ENCODE peak calls at places on chromosomes 2 and 18, in four cellular contexts. A is WTC11, P is K562, H is HepG2. G is an unnamed sample.

GRCh38 chr18:34494359-34494696 is 215.8 kb upstream of the DTNA start:
- DNase-seq in P (no peak), H (peak), A (peak), G (peak)

GRCh38 chr2:206823178-206823577 is 57.8 kb downstream of the FASTKD2 start:
- DNase-seq in P (no peak), H (no peak), A (no peak), G (no peak)

GRCh38 chr2:170455617-170456426 is 259.3 kb upstream of the SP5 start:
- DNase-seq in A (no peak), P (no peak), H (peak), G (no peak)

GRCh38 chr2:165637396-165637795 is 156.7 kb downstream of the GALNT3 start:
- DNase-seq in A (no peak), H (no peak), P (no peak), G (no peak)

GRCh38 chr2:16666453-16666801 is 793 bp upstream of the CYRIA start:
- DNase-seq in H (no peak), A (peak), P (no peak), G (no peak)

GRCh38 chr2:201144101-201145051 is 28.4 kb downstream of the CFLAR start:
- DNase-seq in P (no peak), H (peak), A (no peak), G (no peak)

GRCh38 chr2:8193146-8193545 is 488.7 kb upstream of the ID2 start:
- DNase-seq in A (no peak), P (no peak), H (no peak), G (no peak)

GRCh38 chr2:171160119-171160629 is 519 bp downstream of the TLK1 start:
- DNase-seq in A (peak), P (peak), H (peak), G (peak)

GRCh38 chr2:214395040-214395439 is 15.8 kb upstream of the VWC2L start:
- DNase-seq in A (no peak), H (no peak), P (no peak), G (no peak)

GRCh38 chr2:13035866-13036265 is 319.1 kb downstream of the TRIB2 start:
- DNase-seq in H (no peak), A (no peak), P (no peak), G (no peak)

GRCh38 chr2:31580321-31581117 is at the start of gene SRD5A2:
- DNase-seq in H (no peak), A (peak), P (no peak), G (no peak)

GRCh38 chr2:216508229-216508628 is 9.6 kb downstream of the RPL37A start:
- DNase-seq in P (no peak), A (no peak), H (no peak), G (no peak)

GRCh38 chr2:10014418-10015190 is 28.7 kb upstream of the KLF11 start:
- DNase-seq in H (no peak), A (no peak), P (no peak), G (no peak)

GRCh38 chr2:216490061-216490460 is 8.6 kb upstream of the RPL37A start:
- DNase-seq in H (no peak), A (no peak), P (no peak), G (no peak)

GRCh38 chr2:13686262-13686661 is 946.3 kb upstream of the LRATD1 start:
- DNase-seq in A (no peak), P (no peak), H (no peak), G (no peak)

GRCh38 chr2:74583504-74583903 is 29.0 kb downstream of the DOK1 start:
- DNase-seq in P (no peak), A (no peak), H (peak), G (no peak)

GRCh38 chr18:8341481-8342230 is 267.6 kb upstream of the RAB12 start:
- DNase-seq in P (no peak), H (peak), A (no peak), G (no peak)

GRCh38 chr2:160429248-160430000 is 64.2 kb downstream of the RBMS1 start:
- DNase-seq in P (peak), A (no peak), H (peak), G (no peak)

GRCh38 chr2:42161444-42161843 is 7.7 kb upstream of the EML4 start:
- DNase-seq in A (no peak), P (no peak), H (no peak), G (no peak)

GRCh38 chr2:120761164-120761861 is 25.6 kb downstream of the GLI2 start:
- DNase-seq in A (peak), H (no peak), P (no peak), G (no peak)

GRCh38 chr2:84613082-84613481 is 96.8 kb downstream of the DNAH6 start:
- DNase-seq in H (peak), A (no peak), P (no peak), G (no peak)

GRCh38 chr2:152715854-152716428 is 1.3 kb downstream of the PRPF40A start:
- DNase-seq in A (peak), H (peak), P (no peak), G (peak)

GRCh38 chr18:49664086-49664890 is 102.4 kb downstream of the LIPG start:
- DNase-seq in A (peak), P (peak), H (no peak), G (no peak)

GRCh38 chr2:120482334-120482733 is 136.4 kb downstream of the INHBB start:
- DNase-seq in A (no peak), H (no peak), P (no peak), G (no peak)

GRCh38 chr2:951224-952006 is 766 bp downstream of the SNTG2 start:
- DNase-seq in H (no peak), A (peak), P (no peak), G (no peak)

GRCh38 chr2:188765522-188765921 is 208.7 kb upstream of the COL3A1 start:
- DNase-seq in A (peak), P (no peak), H (peak), G (peak)

GRCh38 chr18:45004531-45004930 is 323.8 kb downstream of the SETBP1 start:
- DNase-seq in A (no peak), P (no peak), H (no peak), G (no peak)

GRCh38 chr2:84280873-84281272 is 178.2 kb downstream of the SUCLG1 start:
- DNase-seq in A (no peak), H (no peak), P (no peak), G (no peak)

GRCh38 chr2:200223385-200223784 is 83.1 kb upstream of the SPATS2L start:
- DNase-seq in H (no peak), A (no peak), P (no peak), G (no peak)

GRCh38 chr2:128525653-128526052 is 207.0 kb upstream of the HS6ST1 start:
- DNase-seq in A (no peak), P (no peak), H (no peak), G (no peak)

GRCh38 chr2:126751477-126751876 is 95.5 kb downstream of the GYPC start:
- DNase-seq in A (no peak), H (no peak), P (no peak), G (no peak)

GRCh38 chr2:60313470-60314172 is 239.8 kb downstream of the BCL11A start:
- DNase-seq in A (no peak), H (no peak), P (no peak), G (no peak)

GRCh38 chr2:138059487-138059886 is 95.2 kb downstream of the HNMT start:
- DNase-seq in H (no peak), A (no peak), P (no peak), G (no peak)

GRCh38 chr2:189232759-189233406 is 53.3 kb upstream of the COL5A2 start:
- DNase-seq in H (no peak), A (no peak), P (no peak), G (no peak)

DNA sequence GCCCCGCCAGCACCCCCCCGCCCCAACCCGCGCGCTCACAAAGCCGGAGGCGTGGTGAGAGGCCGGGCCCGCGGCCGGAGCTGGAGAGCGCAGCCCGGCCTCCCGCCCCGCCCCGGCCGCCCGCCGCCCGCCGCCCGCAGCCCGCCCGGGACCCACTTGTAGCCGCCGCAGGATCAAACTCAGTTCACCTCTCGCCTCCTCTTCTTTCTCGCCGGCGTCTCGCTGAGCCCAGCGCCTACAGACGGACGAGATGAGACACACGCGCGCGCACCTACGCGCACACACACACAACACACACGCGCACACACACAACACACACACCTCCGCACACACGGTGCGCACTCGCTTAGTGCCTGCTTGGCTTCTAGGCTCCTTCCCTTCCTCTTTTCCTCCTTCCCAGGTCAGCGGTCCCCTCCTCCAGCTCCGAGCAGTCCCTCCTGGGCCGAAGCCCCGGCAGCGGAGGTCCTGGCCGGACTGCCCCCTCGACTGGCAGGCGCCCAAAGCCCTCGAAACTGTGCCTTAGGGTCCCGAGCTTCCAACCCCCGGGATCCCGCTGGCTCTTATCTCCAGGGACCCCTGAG is 1.4 kb upstream of the CYP26B1 start:
- DNase-seq in A (peak), P (peak), H (no peak), G (peak)
- TF ChIP-seq ELF4 in A (no peak), P (no peak), H (no peak), G (no peak)

GRCh38 chr2:28991462-28991861 is 10.4 kb downstream of the TOGARAM2 start:
- DNase-seq in A (no peak), P (no peak), H (no peak), G (no peak)

GRCh38 chr2:28993211-28993960 is 12.3 kb downstream of the TOGARAM2 start:
- DNase-seq in A (no peak), P (no peak), H (no peak), G (no peak)

GRCh38 chr2:28989973-28990372 is 8.9 kb downstream of the TOGARAM2 start:
- DNase-seq in A (no peak), H (no peak), P (no peak), G (no peak)

GRCh38 chr2:28990445-28990844 is 9.3 kb downstream of the TOGARAM2 start:
- DNase-seq in P (no peak), A (no peak), H (no peak), G (no peak)

GRCh38 chr2:28991021-28991420 is 9.9 kb downstream of the TOGARAM2 start:
- DNase-seq in H (no peak), P (no peak), A (no peak), G (no peak)
- TF ChIP-seq ELF4 in H (no peak), P (no peak), A (no peak), G (no peak)

DNA sequence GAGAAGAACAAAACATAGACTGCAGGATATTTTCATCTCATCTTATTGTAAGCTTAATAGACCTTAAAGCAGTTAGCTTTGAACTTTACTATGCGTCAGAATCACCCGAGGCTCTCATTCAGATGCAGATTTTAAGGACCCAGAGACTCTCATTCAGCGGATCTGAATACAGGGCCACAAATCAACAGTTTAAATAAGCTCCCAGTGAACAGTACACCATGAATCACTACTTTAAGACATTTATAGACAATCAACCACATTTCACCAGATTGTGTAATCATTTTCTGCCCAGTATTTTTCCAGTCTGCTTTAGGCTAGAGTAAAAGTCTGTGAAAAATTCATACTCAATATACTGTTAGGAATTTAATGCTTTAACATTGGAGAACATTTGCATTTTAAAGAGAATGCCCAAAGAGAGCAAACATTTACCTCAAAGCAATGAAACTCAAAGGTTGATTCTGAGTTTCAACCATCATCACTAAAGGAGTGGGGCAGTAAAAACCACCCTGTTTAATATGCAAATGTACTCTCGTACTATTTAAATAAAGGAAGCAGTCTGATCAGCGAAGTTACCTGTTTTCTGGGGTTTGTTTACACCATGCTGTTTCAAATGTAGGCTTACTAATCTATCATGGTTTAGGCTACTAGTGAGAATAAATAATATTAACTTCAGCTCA is 11.0 kb upstream of the ALPK2 start:
- DNase-seq in A (no peak), P (no peak), H (no peak), G (no peak)
- TF ChIP-seq ELF4 in A (no peak), P (no peak), H (no peak), G (no peak)

DNA sequence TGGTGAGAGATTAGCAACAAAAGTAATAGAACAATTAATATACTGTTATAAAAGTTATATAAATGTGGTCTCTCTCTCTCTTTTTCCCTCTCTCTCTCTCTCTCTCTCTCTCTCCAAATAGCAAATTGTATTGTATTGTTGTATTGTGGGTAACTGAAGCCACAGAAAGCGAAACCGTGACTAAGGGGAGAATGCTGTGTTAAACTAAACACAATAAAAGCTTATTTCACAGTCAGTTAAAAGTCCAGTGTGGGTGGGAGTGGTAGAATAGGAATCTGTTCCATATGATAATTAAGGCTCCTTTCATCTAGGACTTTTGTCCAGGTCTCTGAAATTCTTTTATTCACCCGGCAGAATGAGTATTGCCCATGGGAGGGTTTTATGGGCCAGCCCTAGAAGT is 398.9 kb downstream of the PLCL1 start:
- DNase-seq in A (no peak), P (no peak), H (no peak), G (no peak)
- TF ChIP-seq ELF4 in A (no peak), P (no peak), H (no peak), G (no peak)

DNA sequence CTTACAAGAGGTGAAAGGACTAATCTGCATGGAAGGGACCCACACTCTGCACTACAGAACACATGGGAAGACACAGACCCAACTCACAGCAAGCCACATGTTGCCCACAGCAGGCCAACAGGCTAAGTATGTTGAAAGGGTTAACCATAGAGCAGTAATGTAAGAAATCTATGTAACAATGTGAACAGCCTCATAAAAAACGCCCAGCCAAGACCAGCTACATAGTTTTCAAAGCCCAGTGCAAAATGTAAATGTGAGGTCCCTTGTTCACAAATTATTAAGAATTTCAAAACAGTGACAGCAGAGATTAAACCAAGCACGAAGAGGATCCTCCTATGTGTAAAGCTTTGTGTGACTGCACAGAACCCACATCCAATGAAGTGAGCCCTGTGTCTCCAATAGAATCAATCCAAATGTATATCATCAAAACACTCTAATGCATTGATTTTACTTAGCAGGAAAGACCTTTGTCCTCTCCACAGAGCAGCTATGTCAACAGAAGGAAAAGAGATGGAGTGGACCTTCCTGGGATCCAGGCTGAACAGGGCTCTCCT is 210.1 kb downstream of the AGPS start:
- DNase-seq in P (peak), H (peak), A (no peak), G (peak)
- TF ChIP-seq ELF4 in P (no peak), H (no peak), A (no peak), G (no peak)

DNA sequence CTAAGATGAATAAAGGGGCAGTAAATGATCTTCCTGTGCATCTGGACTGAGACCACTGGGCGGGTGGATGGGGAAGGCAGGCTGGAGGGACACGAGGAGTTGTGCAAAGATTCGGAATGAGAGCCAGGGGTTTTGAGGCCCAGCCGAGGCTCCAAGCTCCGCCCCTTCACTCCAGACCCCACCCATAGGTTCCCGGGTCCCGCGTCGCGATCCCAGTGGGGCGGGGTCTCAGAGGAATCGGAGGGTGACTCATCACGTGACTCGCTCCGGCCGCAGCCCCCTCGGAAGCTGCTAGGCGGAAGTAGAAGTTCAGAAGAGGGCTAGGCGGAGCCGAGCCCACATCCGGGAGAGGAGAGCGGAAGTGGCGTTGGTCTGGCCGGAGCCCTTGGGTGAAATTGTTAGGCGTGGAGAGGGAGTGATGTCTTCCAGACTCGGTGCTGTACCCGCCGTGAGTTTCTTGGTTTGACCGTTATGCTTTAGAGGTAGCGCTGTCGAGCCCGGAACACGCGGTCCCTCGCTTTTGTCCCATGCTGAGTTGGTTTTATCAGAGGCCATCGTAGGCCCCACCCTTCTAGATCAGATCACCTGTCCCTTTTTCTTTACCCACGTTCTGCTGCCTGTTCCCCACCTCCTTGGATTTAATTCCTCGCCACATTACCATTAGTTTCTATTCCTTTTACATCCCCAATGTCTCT is at the start of gene ZNF512:
- DNase-seq in A (peak), P (peak), H (peak), G (peak)
- TF ChIP-seq ELF4 in A (no peak), P (peak), H (peak), G (peak)

DNA sequence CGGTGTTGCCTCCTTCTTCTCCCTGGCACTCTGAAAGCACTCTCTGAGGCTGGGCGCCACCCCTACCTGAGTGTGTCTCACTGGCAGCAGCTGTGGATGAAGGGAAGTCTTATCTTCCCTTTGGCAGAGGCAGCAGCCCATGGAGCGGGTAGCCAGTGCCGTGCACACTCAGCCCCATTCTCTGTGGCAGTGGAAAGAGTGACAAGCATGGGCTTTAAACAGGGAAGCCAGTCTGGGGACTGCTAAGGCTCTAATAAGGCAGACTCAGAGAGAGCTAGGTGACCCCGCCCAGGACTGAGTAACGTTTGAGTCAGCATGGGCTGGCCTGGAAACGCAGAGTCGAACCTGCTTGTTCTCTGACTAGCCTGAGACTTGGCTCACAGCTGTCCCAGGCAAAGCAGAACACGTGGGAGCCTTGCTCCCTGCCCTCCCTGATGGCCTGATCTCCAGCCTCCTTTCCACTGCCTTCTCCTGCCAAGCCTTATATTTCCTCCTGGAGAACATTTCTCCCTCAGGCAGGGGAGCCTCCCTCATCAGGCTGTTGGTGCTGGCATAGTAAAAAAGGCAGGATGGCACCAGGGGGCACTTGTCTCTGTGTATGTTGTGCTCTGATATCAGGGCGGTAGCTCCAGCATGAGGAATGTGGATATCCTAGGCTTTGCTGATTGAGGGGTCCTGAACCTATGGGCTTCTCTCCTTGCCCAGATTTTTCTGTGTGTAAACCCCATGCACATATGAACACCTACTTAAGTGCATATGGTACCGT is 93.9 kb upstream of the LGALSL start:
- DNase-seq in H (peak), A (peak), P (peak), G (no peak)
- TF ChIP-seq ELF4 in H (no peak), A (no peak), P (no peak), G (no peak)

DNA sequence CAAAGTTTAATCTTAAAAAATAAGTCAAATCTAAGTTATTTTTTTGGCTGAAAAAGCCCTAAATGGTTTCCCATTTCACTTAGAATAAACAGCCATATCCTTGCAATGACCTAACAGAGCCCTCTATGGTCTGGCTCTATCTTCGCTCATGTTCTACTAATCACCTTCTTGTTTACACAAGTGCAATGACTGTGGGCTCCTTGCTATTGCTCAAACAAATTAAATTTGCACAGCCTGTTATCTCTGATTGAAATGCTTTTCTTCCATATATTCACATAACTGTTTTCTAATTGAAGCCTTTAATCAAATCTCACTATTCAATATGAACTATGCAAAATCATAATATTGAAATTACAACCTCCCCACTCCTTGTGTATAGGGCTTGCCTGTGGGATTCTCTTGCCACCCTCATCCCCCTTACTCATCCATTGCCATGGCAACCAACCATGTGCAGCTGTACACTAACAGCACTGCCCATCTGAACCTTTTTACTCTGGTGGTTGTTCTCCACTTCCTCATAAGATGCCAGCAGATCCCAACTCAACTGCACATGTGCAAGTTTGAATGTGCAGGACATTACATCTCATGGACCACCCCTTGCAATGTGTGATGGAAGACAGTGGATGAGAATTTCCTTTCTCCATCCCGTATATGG is 1083.2 kb downstream of the SOCS6 start:
- DNase-seq in H (no peak), A (no peak), P (no peak), G (no peak)
- TF ChIP-seq ELF4 in H (no peak), A (no peak), P (no peak), G (no peak)